ENCODE peak calls at places on chromosome 6, in four cellular contexts. One of them, this sample, is unnamed.

GRCh38 chr6:15843764-15844163 is 180.9 kb upstream of the DTNBP1 start:
- DNase-seq in uterus: no peak
- DNase-seq in foreskin fibroblast: no peak
- DNase-seq in cardiac fibroblast: no peak
- DNase-seq in this sample: no peak

GRCh38 chr6:158417760-158418098 is 105.5 kb downstream of the TULP4 start:
- DNase-seq in uterus: no peak
- DNase-seq in cardiac fibroblast: peak
- DNase-seq in foreskin fibroblast: peak
- DNase-seq in this sample: no peak

GRCh38 chr6:21494505-21494904 is 99.0 kb upstream of the SOX4 start:
- DNase-seq in cardiac fibroblast: no peak
- DNase-seq in uterus: no peak
- DNase-seq in foreskin fibroblast: no peak
- DNase-seq in this sample: no peak

GRCh38 chr6:130831598-130831997 is 4.4 kb downstream of the SMLR1 start:
- DNase-seq in uterus: no peak
- DNase-seq in cardiac fibroblast: no peak
- DNase-seq in foreskin fibroblast: no peak
- DNase-seq in this sample: no peak

GRCh38 chr6:6918216-6918983 is 189.4 kb upstream of the RREB1 start:
- DNase-seq in foreskin fibroblast: peak
- DNase-seq in uterus: no peak
- DNase-seq in cardiac fibroblast: peak
- DNase-seq in this sample: peak

GRCh38 chr6:2931970-2932748 is 29.1 kb upstream of the SERPINB9 start:
- DNase-seq in foreskin fibroblast: peak
- DNase-seq in uterus: peak
- DNase-seq in cardiac fibroblast: peak
- DNase-seq in this sample: peak

GRCh38 chr6:158068156-158068892 is 86.7 kb downstream of the SYNJ2 start:
- DNase-seq in uterus: no peak
- DNase-seq in foreskin fibroblast: no peak
- DNase-seq in cardiac fibroblast: no peak
- DNase-seq in this sample: no peak

GRCh38 chr6:37570801-37571200 is 71.1 kb upstream of the CCDC167 start:
- DNase-seq in foreskin fibroblast: no peak
- DNase-seq in cardiac fibroblast: no peak
- DNase-seq in uterus: no peak
- DNase-seq in this sample: no peak

GRCh38 chr6:41216616-41217015 is 11.5 kb upstream of the TREML4 start:
- DNase-seq in foreskin fibroblast: no peak
- DNase-seq in uterus: no peak
- DNase-seq in cardiac fibroblast: no peak
- DNase-seq in this sample: no peak

GRCh38 chr6:74606488-74607135 is 599.2 kb downstream of the COL12A1 start:
- DNase-seq in uterus: no peak
- DNase-seq in foreskin fibroblast: peak
- DNase-seq in cardiac fibroblast: peak
- DNase-seq in this sample: no peak

GRCh38 chr6:132730560-132730959 is 16.7 kb upstream of the VNN1 start:
- DNase-seq in foreskin fibroblast: peak
- DNase-seq in cardiac fibroblast: peak
- DNase-seq in uterus: no peak
- DNase-seq in this sample: no peak

GRCh38 chr6:117346142-117346930 is 79.4 kb downstream of the ROS1 start:
- DNase-seq in cardiac fibroblast: peak
- DNase-seq in foreskin fibroblast: peak
- DNase-seq in uterus: no peak
- DNase-seq in this sample: no peak

GRCh38 chr6:55277628-55278003 is 49.7 kb upstream of the GFRAL start:
- DNase-seq in uterus: no peak
- DNase-seq in cardiac fibroblast: no peak
- DNase-seq in foreskin fibroblast: no peak
- DNase-seq in this sample: no peak

GRCh38 chr6:105769987-105770386 is 316.1 kb upstream of the PRDM1 start:
- DNase-seq in cardiac fibroblast: peak
- DNase-seq in uterus: no peak
- DNase-seq in foreskin fibroblast: peak
- DNase-seq in this sample: no peak

GRCh38 chr6:49564552-49564951 is 14.1 kb downstream of the C6orf141 start:
- DNase-seq in uterus: no peak
- DNase-seq in cardiac fibroblast: no peak
- DNase-seq in foreskin fibroblast: no peak
- DNase-seq in this sample: no peak

GRCh38 chr6:132054525-132054924 is 103.4 kb upstream of the CCN2 start:
- DNase-seq in uterus: no peak
- DNase-seq in cardiac fibroblast: peak
- DNase-seq in foreskin fibroblast: peak
- DNase-seq in this sample: no peak

GRCh38 chr6:138654715-138655634 is 118.6 kb upstream of the CCDC28A start:
- DNase-seq in foreskin fibroblast: peak
- DNase-seq in uterus: no peak
- DNase-seq in cardiac fibroblast: peak
- DNase-seq in this sample: no peak

DNA sequence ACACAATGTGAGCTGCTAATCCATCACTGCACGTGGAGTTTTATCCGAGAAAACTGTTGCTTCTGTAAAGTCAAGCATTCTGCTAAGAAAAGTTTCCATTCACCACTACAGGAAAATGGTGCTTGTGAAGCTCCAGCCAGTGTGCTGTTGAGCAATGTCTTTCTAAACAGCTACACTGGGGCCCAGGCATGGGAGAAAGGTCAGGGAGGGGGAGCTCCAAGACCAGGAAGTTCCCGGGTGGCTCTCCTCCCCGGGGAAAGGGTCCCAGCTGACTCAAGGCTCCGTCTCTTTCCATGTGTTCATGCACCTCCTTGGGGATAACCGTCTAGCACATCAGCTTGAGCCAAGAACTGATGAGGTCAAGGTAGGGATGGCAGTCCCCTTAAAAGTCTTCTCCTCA is 20.5 kb downstream of the RPP40 start:
- DNase-seq in uterus: no peak
- DNase-seq in foreskin fibroblast: no peak
- DNase-seq in cardiac fibroblast: no peak
- DNase-seq in this sample: no peak
- TF ChIP-seq CTCF in uterus: no peak
- TF ChIP-seq CTCF in foreskin fibroblast: no peak
- TF ChIP-seq CTCF in cardiac fibroblast: no peak
- TF ChIP-seq CTCF in this sample: no peak

DNA sequence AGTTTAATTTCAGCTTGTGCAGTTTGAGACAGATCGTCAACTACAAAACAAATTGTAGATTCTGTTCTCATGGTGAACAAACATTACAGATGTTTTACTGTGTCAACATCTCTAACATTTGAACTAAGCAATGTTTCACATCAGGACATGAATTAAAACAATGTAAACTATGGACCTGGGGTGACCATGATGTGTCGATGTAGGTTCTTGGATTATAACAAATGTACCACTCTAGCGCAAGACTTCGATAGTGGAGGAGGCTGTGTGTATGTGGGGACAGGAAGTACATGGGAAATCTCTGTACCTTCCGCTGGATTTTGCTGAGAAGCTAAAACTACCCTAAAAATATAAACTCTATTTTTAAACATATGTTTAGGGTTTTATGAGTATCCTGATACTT is 17.1 kb downstream of the HIVEP2 start:
- DNase-seq in uterus: no peak
- DNase-seq in cardiac fibroblast: peak
- DNase-seq in foreskin fibroblast: no peak
- DNase-seq in this sample: no peak
- H3K4me3 ChIP-seq in uterus: no peak
- H3K4me3 ChIP-seq in cardiac fibroblast: no peak
- H3K4me3 ChIP-seq in foreskin fibroblast: no peak
- H3K4me3 ChIP-seq in this sample: no peak

GRCh38 chr6:79589701-79590100 is 41.4 kb upstream of the SH3BGRL2 start:
- DNase-seq in uterus: no peak
- DNase-seq in foreskin fibroblast: no peak
- DNase-seq in cardiac fibroblast: no peak
- DNase-seq in this sample: no peak

GRCh38 chr6:79586548-79586947 is 44.6 kb upstream of the SH3BGRL2 start:
- DNase-seq in foreskin fibroblast: no peak
- DNase-seq in uterus: no peak
- DNase-seq in cardiac fibroblast: peak
- DNase-seq in this sample: peak

GRCh38 chr6:79584332-79584731 is 46.8 kb upstream of the SH3BGRL2 start:
- DNase-seq in foreskin fibroblast: no peak
- DNase-seq in cardiac fibroblast: no peak
- DNase-seq in uterus: no peak
- DNase-seq in this sample: no peak
- TF ChIP-seq CTCF in foreskin fibroblast: no peak
- TF ChIP-seq CTCF in cardiac fibroblast: no peak
- TF ChIP-seq CTCF in uterus: no peak
- TF ChIP-seq CTCF in this sample: no peak

GRCh38 chr6:46368137-46368536 is 123.1 kb downstream of the RCAN2 start:
- DNase-seq in foreskin fibroblast: no peak
- DNase-seq in uterus: no peak
- DNase-seq in cardiac fibroblast: no peak
- DNase-seq in this sample: no peak
- H3K4me3 ChIP-seq in foreskin fibroblast: no peak
- H3K4me3 ChIP-seq in uterus: no peak
- H3K4me3 ChIP-seq in cardiac fibroblast: no peak
- H3K4me3 ChIP-seq in this sample: no peak

GRCh38 chr6:47722178-47722577 is 23.8 kb downstream of the ADGRF4 start:
- DNase-seq in foreskin fibroblast: no peak
- DNase-seq in cardiac fibroblast: no peak
- DNase-seq in uterus: no peak
- DNase-seq in this sample: no peak
- TF ChIP-seq CTCF in foreskin fibroblast: no peak
- TF ChIP-seq CTCF in cardiac fibroblast: no peak
- TF ChIP-seq CTCF in uterus: no peak
- TF ChIP-seq CTCF in this sample: no peak

DNA sequence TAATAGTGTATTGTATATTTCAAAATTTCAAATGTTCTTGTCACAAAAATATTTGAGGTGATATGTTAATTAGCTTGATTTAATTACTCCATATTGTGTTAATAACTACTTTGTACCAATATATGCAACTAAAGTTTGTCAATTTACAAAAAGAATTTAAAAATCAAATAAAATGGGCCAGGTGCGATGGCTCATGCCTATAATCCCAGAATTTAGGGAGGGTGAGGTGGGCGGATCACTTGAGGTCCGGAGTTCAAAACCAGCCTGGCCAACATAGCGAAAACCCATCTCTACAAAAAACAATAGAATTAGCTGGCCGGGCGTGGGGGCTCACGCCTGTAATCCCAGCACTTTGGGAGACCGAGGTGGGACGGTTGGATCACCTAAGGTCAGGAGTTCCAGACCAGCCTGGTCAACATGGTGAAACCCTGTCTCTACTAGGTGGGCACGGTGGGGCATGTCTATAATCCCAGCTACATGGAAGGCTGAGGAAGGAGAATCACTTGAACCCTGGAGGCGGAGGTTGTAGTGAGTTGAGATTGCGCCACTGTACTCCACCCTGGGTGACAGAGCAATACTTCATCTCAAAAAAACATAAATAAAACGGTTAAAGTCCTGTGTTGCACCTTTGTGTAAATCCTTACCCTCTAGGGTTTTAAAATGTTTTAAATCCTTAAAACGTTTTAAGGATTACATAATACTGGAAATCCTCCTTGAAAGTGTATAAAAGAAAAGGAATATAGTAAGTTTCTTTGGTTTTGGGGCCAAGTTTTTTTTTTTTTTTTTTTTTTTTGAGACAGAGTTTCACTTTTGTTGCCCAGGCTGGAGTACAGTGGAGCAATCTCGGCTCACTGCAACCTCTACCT is 4.0 kb downstream of the HSPA1B start:
- DNase-seq in cardiac fibroblast: no peak
- DNase-seq in uterus: no peak
- DNase-seq in foreskin fibroblast: no peak
- DNase-seq in this sample: no peak
- H3K4me3 ChIP-seq in cardiac fibroblast: no peak
- H3K4me3 ChIP-seq in uterus: peak
- H3K4me3 ChIP-seq in foreskin fibroblast: peak
- H3K4me3 ChIP-seq in this sample: no peak

DNA sequence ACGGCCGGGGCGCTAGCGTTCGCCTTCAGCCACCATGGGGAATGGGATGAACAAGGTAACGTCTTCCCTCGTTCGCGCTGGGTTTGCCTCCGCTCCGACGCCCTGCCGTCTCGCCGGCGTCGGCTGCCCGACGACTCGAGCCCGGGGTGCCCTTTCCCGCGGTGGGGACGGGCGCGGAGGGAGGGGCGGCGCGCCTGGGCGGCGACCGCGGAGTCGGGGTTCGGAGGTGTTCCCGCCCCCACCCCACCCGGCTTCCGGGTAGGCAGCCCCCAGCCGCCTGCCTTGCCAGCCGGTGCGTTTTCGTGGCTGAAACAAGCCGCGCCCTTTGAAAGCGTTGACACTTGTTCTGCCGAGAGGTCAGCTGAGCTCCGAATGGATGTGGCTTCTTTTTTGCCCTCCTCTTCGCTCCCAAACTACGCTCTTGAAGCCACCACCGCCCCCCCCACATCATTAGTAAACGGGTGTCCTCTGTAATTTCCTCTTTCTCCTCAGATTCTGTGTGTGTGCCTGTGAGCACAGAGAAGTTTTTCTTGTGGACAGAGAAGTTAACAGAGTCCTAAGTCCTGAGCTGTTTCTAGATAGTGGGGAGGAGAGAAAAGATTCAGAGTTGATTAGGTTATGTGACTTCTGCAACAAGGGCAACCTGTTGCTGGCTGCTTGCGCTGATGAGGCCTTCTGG is 358 bp downstream of the DUSP22 start:
- DNase-seq in cardiac fibroblast: peak
- DNase-seq in uterus: peak
- DNase-seq in foreskin fibroblast: peak
- DNase-seq in this sample: peak
- TF ChIP-seq CTCF in cardiac fibroblast: no peak
- TF ChIP-seq CTCF in uterus: no peak
- TF ChIP-seq CTCF in foreskin fibroblast: no peak
- TF ChIP-seq CTCF in this sample: no peak

GRCh38 chr6:116283191-116283590 is 3.5 kb upstream of the TSPYL1 start:
- DNase-seq in uterus: no peak
- DNase-seq in cardiac fibroblast: no peak
- DNase-seq in foreskin fibroblast: no peak
- DNase-seq in this sample: no peak
- H3K4me3 ChIP-seq in uterus: no peak
- H3K4me3 ChIP-seq in cardiac fibroblast: no peak
- H3K4me3 ChIP-seq in foreskin fibroblast: no peak
- H3K4me3 ChIP-seq in this sample: no peak

DNA sequence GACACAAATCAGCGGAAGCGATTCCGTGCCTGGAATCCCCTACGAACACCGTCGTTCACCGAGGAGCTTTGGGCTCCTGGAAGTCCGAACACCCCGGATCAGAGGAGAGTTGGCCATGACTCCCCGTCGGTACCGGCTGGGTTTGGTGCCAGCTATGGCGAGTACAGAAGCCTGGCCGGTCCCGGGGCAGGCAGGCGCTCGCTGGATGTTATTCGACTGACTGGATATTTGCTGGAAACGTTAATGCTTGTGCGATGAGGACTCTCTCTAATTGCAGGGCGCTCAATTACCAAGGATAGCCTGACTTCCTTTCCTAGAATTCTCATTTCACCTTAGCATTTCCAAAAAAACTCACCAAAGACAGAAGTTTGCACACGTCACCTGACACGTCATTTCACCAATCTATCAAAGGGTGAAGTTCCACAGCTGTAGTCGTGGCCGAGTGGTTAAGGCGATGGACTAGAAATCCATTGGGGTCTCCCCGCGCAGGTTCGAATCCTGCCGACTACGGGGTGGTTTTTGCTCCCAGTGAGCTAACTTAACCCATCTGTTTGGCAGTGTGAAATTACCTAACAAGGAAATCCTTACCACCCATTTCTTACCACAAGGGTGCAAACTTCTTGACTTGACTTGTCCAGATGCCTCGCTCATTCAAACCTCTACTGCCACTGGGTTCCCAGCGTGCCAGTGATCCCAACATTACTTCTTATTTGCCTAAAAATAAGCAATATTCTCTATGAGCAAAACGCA is 22.7 kb upstream of the ZNF184 start:
- DNase-seq in cardiac fibroblast: peak
- DNase-seq in foreskin fibroblast: peak
- DNase-seq in uterus: peak
- DNase-seq in this sample: no peak
- TF ChIP-seq CTCF in cardiac fibroblast: peak
- TF ChIP-seq CTCF in foreskin fibroblast: peak
- TF ChIP-seq CTCF in uterus: no peak
- TF ChIP-seq CTCF in this sample: no peak

This sample was measured in HL-60.